ENCODE peak calls at places on chromosomes 16 and 17, in six cellular contexts. F, C, V, I, Y and O are unnamed samples.

GRCh38 chr16:4138735-4139134 is 22.5 kb upstream of the ADCY9 start:
- DNase-seq in F (no peak), C (peak), V (no peak), I (no peak), Y (no peak), O (no peak)

GRCh38 chr17:76544123-76544915 is 4.5 kb downstream of the PRCD start:
- DNase-seq in F (no peak), C (no peak), V (no peak), I (no peak), Y (no peak), O (no peak)

GRCh38 chr16:89363621-89364393 is 126.6 kb downstream of the ANKRD11 start:
- DNase-seq in F (peak), C (peak), V (no peak), I (peak), Y (peak), O (no peak)

GRCh38 chr17:1179112-1179634 is 608 bp downstream of the ABR start:
- DNase-seq in F (no peak), C (no peak), V (no peak), I (no peak), Y (no peak), O (no peak)

GRCh38 chr16:88691924-88692560 is 5.7 kb upstream of the SNAI3 start:
- DNase-seq in F (no peak), C (no peak), V (no peak), I (no peak), Y (no peak), O (no peak)

GRCh38 chr17:62870581-62870964 is 62.5 kb upstream of the MARCHF10 start:
- DNase-seq in F (no peak), C (no peak), V (no peak), I (no peak), Y (no peak), O (no peak)

GRCh38 chr17:18246880-18247612 is 11.5 kb downstream of the FLII start:
- DNase-seq in F (peak), C (peak), V (no peak), I (peak), Y (peak), O (no peak)

GRCh38 chr17:30594223-30594952 is 117.2 kb downstream of the GOSR1 start:
- DNase-seq in F (no peak), C (no peak), V (no peak), I (no peak), Y (no peak), O (no peak)

GRCh38 chr16:4689091-4689671 is 4.2 kb upstream of the NUDT16L1 start:
- DNase-seq in F (no peak), C (no peak), V (no peak), I (no peak), Y (no peak), O (no peak)

GRCh38 chr16:89565506-89566372 is 5.3 kb downstream of the RPL13 start:
- DNase-seq in F (peak), C (peak), V (no peak), I (peak), Y (peak), O (no peak)

GRCh38 chr17:27206447-27206846 is 87.5 kb upstream of the WSB1 start:
- DNase-seq in F (peak), C (no peak), V (no peak), I (no peak), Y (no peak), O (no peak)

GRCh38 chr16:19926449-19927390 is 42.1 kb upstream of the GPRC5B start:
- DNase-seq in F (peak), C (peak), V (peak), I (no peak), Y (peak), O (no peak)

GRCh38 chr17:78668847-78669246 is 91.7 kb upstream of the DNAH17 start:
- DNase-seq in F (no peak), C (no peak), V (no peak), I (no peak), Y (no peak), O (no peak)

GRCh38 chr16:1974157-1975070 is 2.6 kb downstream of the TBL3 start:
- DNase-seq in F (no peak), C (no peak), V (no peak), I (no peak), Y (no peak), O (no peak)

GRCh38 chr17:38485146-38485468 is 56.8 kb downstream of the ARHGAP23 start:
- DNase-seq in F (no peak), C (no peak), V (no peak), I (no peak), Y (no peak), O (no peak)
- TF ChIP-seq CTCF in F (no peak), C (no peak), V (no peak), I (no peak), Y (peak), O (peak)

GRCh38 chr17:34755371-34755770 is 176.0 kb downstream of the TMEM132E start:
- DNase-seq in F (no peak), C (no peak), V (no peak), I (no peak), Y (no peak), O (no peak)

GRCh38 chr17:34750004-34750403 is 170.6 kb downstream of the TMEM132E start:
- DNase-seq in F (no peak), C (no peak), V (no peak), I (no peak), Y (no peak), O (no peak)
- TF ChIP-seq CTCF in F (no peak), C (no peak), V (no peak), I (no peak), Y (no peak), O (no peak)

GRCh38 chr17:39715375-39716072 is 14.8 kb downstream of the MIEN1 start:
- DNase-seq in F (no peak), C (no peak), V (no peak), I (no peak), Y (no peak), O (no peak)
- TF ChIP-seq CTCF in F (no peak), C (no peak), V (no peak), I (no peak), Y (no peak), O (no peak)

GRCh38 chr17:10352866-10353265 is 19.9 kb downstream of the MYH13 start:
- DNase-seq in F (no peak), C (no peak), V (no peak), I (no peak), Y (no peak), O (no peak)

DNA sequence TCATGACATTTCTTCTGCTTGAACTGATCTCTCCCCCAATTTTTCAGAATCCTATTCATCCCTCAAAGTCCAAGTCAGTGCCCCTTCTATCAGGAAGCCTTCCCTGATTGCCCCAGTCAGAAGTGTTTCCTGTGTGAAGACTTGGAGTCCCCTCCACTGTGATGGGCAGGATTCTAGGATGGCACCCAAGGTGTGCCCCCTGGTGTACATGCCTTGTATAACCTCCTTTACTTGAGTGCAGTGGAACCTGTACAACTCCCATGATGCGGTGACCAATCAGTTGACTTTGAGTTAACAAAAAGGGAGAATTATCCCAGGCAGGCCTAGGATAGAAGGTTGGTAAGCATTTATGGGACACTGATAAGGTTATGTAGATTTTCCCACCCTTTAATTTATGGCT is 23.4 kb downstream of the MYH13 start:
- DNase-seq in F (no peak), C (no peak), V (no peak), I (no peak), Y (no peak), O (no peak)
- TF ChIP-seq CTCF in F (no peak), C (no peak), V (no peak), I (no peak), Y (peak), O (no peak)

GRCh38 chr16:84960942-84961341 is 50.4 kb downstream of the ZDHHC7 start:
- DNase-seq in F (no peak), C (no peak), V (no peak), I (no peak), Y (no peak), O (no peak)

GRCh38 chr16:84959784-84960417 is 51.4 kb downstream of the ZDHHC7 start:
- DNase-seq in F (peak), C (no peak), V (no peak), I (no peak), Y (no peak), O (no peak)

GRCh38 chr16:84957192-84957591 is 54.1 kb downstream of the ZDHHC7 start:
- DNase-seq in F (no peak), C (no peak), V (no peak), I (no peak), Y (no peak), O (no peak)

GRCh38 chr16:84957792-84958191 is 53.5 kb downstream of the ZDHHC7 start:
- DNase-seq in F (no peak), C (no peak), V (no peak), I (no peak), Y (no peak), O (no peak)

DNA sequence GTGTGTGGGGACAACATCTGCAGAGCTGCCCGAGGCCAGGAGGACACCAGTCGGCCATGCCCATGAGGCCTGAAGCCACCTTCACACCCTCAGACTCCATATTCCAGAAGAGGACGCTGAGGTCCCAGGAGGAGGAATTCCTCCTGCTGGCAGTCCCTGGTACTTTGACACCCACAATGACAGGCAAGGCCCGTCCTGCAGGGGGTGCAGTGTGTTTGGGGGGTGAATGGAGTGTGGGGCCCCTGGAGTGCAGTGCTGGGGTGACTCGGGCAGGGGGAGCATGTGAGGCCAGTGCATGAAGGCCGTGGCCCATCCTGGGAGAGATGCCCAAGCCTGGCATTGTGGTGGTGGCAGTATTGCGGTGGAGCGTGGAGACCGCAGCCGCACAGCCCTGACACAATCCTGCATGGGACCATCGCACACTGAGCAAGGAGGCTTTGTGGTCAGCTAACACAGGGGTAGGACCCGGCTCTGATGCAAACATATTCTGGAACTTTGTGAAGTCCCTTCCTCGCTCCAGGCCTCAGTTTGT is 52.2 kb downstream of the ZDHHC7 start:
- DNase-seq in F (peak), C (no peak), V (no peak), I (peak), Y (no peak), O (no peak)
- TF ChIP-seq CTCF in F (peak), C (peak), V (peak), I (peak), Y (peak), O (no peak)

GRCh38 chr16:48681520-48681919 is 71.5 kb upstream of the N4BP1 start:
- DNase-seq in F (peak), C (no peak), V (no peak), I (no peak), Y (no peak), O (no peak)
- TF ChIP-seq CTCF in F (peak), C (no peak), V (no peak), I (no peak), Y (peak), O (no peak)

GRCh38 chr17:31738067-31738466 is 121.0 kb downstream of the COPRS start:
- DNase-seq in F (no peak), C (no peak), V (no peak), I (no peak), Y (no peak), O (no peak)
- TF ChIP-seq CTCF in F (peak), C (no peak), V (no peak), I (no peak), Y (no peak), O (no peak)

GRCh38 chr16:48911700-48912099 is 301.7 kb upstream of the N4BP1 start:
- DNase-seq in F (no peak), C (no peak), V (no peak), I (no peak), Y (no peak), O (no peak)
- TF ChIP-seq CTCF in F (peak), C (no peak), V (no peak), I (no peak), Y (no peak), O (no peak)

GRCh38 chr16:17475104-17475503 is 4.3 kb upstream of the XYLT1 start:
- DNase-seq in F (no peak), C (no peak), V (no peak), I (no peak), Y (no peak), O (peak)

GRCh38 chr16:17476414-17477259 is 5.9 kb upstream of the XYLT1 start:
- DNase-seq in F (peak), C (peak), V (peak), I (peak), Y (peak), O (no peak)

GRCh38 chr16:17474037-17474436 is 3.3 kb upstream of the XYLT1 start:
- DNase-seq in F (no peak), C (peak), V (no peak), I (no peak), Y (peak), O (no peak)

GRCh38 chr16:17471745-17472075 is 950 bp upstream of the XYLT1 start:
- DNase-seq in F (no peak), C (peak), V (no peak), I (no peak), Y (peak), O (no peak)

DNA sequence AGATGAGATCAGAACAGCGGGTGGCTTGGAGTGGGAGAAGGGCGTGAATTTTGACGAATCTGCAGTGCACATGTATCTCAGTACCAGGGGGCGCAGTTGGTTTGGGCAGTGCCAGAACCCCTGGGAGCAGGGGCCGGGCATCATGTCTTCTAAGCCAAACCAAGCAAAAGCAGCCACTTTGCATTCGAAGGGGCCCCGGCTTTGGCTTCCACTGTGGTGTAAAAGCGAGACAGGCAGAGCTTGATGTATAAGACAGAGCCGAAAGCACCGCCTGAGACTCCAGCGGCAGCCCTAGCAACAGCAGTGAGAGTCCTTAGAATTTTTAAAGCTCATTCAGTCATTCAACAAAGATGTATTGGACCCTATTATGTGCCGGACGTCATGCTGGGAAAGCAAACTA is 3.8 kb upstream of the XYLT1 start:
- DNase-seq in F (no peak), C (no peak), V (no peak), I (no peak), Y (no peak), O (peak)
- TF ChIP-seq CTCF in F (no peak), C (no peak), V (no peak), I (no peak), Y (peak), O (no peak)

DNA sequence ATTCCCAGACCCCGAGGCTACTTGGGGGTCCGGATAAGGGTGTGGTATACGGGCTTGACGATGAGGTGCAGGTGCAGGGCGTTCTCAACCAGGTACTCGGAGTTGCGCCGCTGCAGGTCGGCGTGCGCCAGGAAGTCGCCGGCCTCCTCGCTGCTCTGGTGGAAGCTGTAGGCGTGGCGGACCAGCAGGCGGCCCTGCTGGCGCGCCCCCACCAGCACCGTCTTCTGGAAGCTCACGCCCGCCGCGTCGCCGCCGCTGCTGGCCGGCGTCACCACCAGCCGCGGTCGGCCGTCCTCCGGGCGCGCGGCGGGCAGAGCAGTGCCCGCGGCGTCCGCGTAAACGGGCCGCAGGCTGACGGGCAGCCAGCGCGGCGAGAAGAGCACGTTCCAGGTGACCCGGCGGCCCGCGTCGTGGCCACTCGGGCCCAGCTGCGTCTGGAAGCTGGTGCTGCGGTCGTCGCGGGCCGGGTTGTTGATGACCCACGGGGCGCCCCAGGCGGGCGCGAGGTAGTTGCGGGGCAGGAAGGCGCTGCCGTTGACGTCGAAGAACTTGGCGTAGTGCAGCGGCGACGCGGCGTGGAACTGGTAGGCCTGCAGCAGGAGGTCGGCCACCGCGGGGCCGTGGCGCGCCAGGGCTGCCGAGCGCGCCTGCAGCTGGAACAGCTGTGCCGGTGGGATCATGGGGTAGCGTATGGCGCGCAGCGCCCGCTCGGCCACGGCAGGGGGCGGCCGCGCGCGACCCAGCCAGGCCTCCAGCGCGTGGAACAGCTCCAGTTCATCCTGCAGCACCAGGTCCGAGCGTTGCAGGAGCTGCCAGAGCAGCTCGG is 4.8 kb downstream of the BTBD17 start:
- DNase-seq in F (no peak), C (no peak), V (no peak), I (no peak), Y (no peak), O (no peak)
- TF ChIP-seq CTCF in F (no peak), C (no peak), V (no peak), I (no peak), Y (no peak), O (no peak)